ENCODE peak calls at places on chromosomes 6 and 20, in four cellular contexts. C is HepG2, I is K562, G is HCT116. Q is an unnamed sample.
A peak's percentile ranks its signal among the peaks of the same experiment; 100 is the strongest.

GRCh38 chr20:10939297-10939949 is 265.6 kb upstream of the JAG1 start:
- DNase-seq in I (no peak), C (no peak), G (no peak), Q (no peak)

GRCh38 chr20:11376998-11377397 is 540.7 kb upstream of the BTBD3 start:
- DNase-seq in G (no peak), I (no peak), C (no peak), Q (no peak)

GRCh38 chr6:20021795-20022194 is 184.6 kb downstream of the ID4 start:
- DNase-seq in C (no peak), I (no peak), G (no peak), Q (no peak)

GRCh38 chr6:140314675-140315074 is 940.2 kb upstream of the CITED2 start:
- DNase-seq in C (no peak), I (no peak), G (no peak), Q (no peak)

GRCh38 chr6:118509009-118509617 is 39.0 kb upstream of the PLN start:
- DNase-seq in C (peak; percentile 26), I (peak; percentile 11), G (peak; percentile 35), Q (peak; percentile 32)

GRCh38 chr6:36998723-36999466 is 6.6 kb upstream of the FGD2 start:
- DNase-seq in I (no peak), C (no peak), G (no peak), Q (no peak)

GRCh38 chr6:90284236-90284744 is 12.4 kb downstream of the BACH2 start:
- DNase-seq in G (peak; percentile 86), C (no peak), I (peak; percentile 31), Q (no peak)

GRCh38 chr6:107894821-107895396 is 63.1 kb downstream of the SEC63 start:
- DNase-seq in I (no peak), G (no peak), C (no peak), Q (no peak)

GRCh38 chr6:37502703-37503485 is 3.2 kb upstream of the CCDC167 start:
- DNase-seq in G (no peak), I (no peak), C (no peak), Q (no peak)

GRCh38 chr6:140441256-140441655 is 1066.8 kb upstream of the CITED2 start:
- DNase-seq in I (no peak), G (no peak), C (peak; percentile 46), Q (peak; percentile 18)

GRCh38 chr20:55057779-55058415 is 582.5 kb downstream of the DOK5 start:
- DNase-seq in G (no peak), C (no peak), I (no peak), Q (no peak)

GRCh38 chr6:28802417-28803336 is 121.1 kb downstream of the TRIM27 start:
- DNase-seq in I (peak; percentile 68), C (peak; percentile 62), G (peak; percentile 58), Q (peak; percentile 97)

DNA sequence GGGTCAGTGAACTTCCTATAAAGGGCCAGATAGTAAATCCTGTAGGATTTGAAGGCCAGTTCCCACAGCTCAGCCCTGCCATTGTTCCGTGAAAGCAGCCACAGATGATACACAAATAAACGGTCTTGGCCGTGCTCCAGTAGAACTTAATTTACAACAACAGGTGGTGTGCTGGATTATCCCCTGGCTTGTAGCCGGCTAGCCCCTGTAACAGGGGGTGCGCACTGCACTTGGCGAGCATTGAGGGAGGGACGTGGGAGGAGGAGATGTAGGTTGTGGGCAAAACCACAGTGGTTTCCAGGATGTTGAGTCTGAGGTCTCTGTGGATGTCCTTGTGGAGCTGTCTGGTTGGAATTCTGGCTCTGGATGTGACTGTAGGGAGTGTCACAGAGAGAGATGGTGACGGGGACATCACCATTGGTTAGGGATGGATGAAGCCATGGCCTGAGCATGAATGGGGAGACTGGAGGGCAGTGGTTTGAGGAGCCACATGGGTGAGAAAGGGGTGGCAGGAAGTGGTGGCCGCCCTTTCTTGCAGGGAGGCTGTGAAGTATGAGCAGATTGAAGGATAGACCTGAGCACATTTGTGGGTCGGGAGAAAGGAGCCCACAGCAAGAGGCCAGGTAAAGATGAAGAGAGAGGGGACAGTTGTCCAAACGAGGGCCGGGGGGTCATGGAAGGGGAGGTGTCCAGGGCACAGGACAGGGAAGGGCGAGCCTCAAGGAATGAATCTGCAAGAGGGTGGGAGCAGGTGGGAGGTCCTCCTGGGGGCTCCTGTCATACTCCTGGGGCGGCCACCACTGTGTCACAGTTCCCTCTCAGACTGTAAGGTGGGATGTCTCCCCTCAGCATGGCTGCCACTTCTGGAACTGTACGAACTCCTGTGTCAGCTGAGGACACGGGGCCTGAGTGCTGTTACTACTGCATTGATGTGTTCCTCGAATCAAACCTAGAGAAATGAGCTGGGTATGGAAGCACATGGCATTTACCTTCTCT is 53.6 kb downstream of the CDH26 start:
- DNase-seq in C (no peak), G (no peak), I (no peak), Q (no peak)
- TF ChIP-seq TCF7L2 in C (no peak), G (no peak), I (no peak), Q (no peak)

GRCh38 chr20:57375652-57376230 is 15.5 kb upstream of the RBM38 start:
- DNase-seq in C (no peak), I (no peak), G (no peak), Q (no peak)
- H3K27ac ChIP-seq in C (no peak overlapping the region), I (no peak overlapping the region), G (no peak overlapping the region), Q (no peak overlapping the region)

GRCh38 chr6:10413850-10414765 is 766 bp downstream of the TFAP2A start:
- DNase-seq in I (no peak), C (no peak), G (no peak), Q (no peak)

GRCh38 chr6:10411131-10411914 is 3.6 kb downstream of the TFAP2A start:
- DNase-seq in G (no peak), I (no peak), C (no peak), Q (no peak)

GRCh38 chr6:10412948-10413849 is 1.7 kb downstream of the TFAP2A start:
- DNase-seq in I (no peak), C (no peak), G (no peak), Q (no peak)

GRCh38 chr6:10411915-10412164 is 3.0 kb downstream of the TFAP2A start:
- DNase-seq in C (no peak), G (no peak), I (no peak), Q (no peak)

DNA sequence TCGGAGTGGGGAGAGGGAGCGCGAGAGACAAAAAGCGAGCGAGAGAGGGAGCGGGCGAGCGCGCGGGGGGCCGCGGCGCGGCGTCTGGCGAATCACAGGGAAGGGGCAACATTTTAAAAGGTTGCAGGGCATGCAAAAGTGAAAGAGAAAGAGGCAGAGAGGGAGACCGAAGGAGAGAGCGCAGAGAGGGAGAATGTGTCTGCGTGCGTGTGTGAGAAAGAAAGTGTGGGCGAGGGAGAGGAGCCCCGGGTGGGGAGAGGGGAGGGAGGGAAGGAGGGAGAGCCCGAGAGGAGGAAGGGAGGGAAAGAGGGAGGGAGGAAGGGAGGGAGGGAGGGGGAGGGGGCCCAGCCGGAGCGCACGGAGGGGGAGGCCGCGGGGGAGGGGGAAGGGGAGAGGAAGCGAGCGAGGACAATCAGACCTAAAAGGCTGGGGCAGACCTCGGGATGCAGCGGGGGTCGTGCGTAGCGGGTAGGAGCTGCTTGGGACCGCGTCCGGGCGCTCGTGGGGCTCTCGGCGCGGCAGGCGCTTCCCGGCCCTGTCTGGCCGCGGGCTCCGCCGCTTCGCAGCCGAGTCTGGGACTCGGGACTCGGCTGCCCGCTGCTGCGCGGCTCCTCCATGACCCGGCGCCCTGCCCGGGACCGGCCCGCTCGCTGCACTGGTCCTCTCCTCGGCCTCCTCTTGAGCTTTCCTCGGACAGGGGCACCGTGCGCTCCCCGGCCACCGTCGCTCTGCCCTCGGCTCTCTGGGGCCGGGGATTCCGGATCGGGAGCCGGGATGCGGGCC is 2.5 kb downstream of the TFAP2A start:
- DNase-seq in G (no peak), C (no peak), I (no peak), Q (no peak)
- TF ChIP-seq TCF7L2 in G (no peak), C (no peak), I (no peak), Q (no peak)

GRCh38 chr6:129055796-129056195 is 172.9 kb downstream of the LAMA2 start:
- DNase-seq in I (no peak), C (no peak), G (no peak), Q (no peak)
- H3K27ac ChIP-seq in I (no peak overlapping the region), C (no peak overlapping the region), G (no peak overlapping the region), Q (no peak overlapping the region)

GRCh38 chr20:2234788-2235187 is 61.0 kb upstream of the TGM3 start:
- DNase-seq in I (no peak), G (no peak), C (no peak), Q (no peak)
- TF ChIP-seq TCF7L2 in I (no peak), G (no peak), C (no peak), Q (no peak)

GRCh38 chr20:9409981-9410380 is 104.4 kb upstream of the LAMP5 start:
- DNase-seq in C (no peak), G (no peak), I (no peak), Q (no peak)

GRCh38 chr20:9411833-9412232 is 102.6 kb upstream of the LAMP5 start:
- DNase-seq in I (no peak), G (no peak), C (no peak), Q (no peak)

GRCh38 chr20:9408422-9409300 is 105.7 kb upstream of the LAMP5 start:
- DNase-seq in I (no peak), G (no peak), C (no peak), Q (no peak)

GRCh38 chr20:9409352-9409751 is 105.0 kb upstream of the LAMP5 start:
- DNase-seq in I (no peak), C (no peak), G (no peak), Q (no peak)

DNA sequence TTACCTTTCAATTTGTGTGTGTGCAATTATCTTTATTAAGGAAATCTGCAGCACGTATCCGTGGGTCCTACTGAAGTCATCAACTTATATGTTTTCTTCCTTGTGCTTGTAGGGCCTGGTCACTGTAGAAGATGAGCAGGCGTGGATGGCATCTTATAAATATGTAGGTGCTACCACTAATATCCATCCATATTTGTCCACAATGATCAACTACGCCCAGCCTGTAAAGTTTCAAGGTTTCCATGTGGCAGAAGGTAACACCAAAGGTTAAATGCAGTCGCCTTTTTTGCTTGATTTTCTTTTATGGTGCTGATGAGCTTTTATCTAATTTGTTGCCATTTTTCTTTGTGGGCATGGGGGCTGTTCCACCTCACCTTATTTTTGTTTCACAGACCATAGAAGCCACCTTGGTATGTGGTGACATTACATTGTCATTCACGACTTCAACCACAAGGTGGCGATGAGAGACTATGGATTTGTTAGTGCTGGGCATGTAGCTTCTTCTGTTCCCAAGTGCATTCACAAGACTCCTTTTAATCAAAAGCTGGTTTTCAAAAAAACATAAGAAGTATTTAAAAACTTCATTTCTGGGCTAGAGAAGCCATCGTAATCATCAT is 106.5 kb upstream of the LAMP5 start:
- DNase-seq in G (peak; percentile 54), C (peak; percentile 65), I (peak; percentile 51), Q (peak; percentile 71)
- H3K27ac ChIP-seq in G (no peak overlapping the region), C (no peak overlapping the region), I (no peak overlapping the region), Q (no peak overlapping the region)

GRCh38 chr20:12925214-12925755 is 83.5 kb upstream of the SPTLC3 start:
- DNase-seq in I (peak; percentile 19), C (peak; percentile 89), G (peak; percentile 19), Q (peak; percentile 41)
- TF ChIP-seq TCF7L2 in I (no peak), C (no peak), G (no peak), Q (no peak)

DNA sequence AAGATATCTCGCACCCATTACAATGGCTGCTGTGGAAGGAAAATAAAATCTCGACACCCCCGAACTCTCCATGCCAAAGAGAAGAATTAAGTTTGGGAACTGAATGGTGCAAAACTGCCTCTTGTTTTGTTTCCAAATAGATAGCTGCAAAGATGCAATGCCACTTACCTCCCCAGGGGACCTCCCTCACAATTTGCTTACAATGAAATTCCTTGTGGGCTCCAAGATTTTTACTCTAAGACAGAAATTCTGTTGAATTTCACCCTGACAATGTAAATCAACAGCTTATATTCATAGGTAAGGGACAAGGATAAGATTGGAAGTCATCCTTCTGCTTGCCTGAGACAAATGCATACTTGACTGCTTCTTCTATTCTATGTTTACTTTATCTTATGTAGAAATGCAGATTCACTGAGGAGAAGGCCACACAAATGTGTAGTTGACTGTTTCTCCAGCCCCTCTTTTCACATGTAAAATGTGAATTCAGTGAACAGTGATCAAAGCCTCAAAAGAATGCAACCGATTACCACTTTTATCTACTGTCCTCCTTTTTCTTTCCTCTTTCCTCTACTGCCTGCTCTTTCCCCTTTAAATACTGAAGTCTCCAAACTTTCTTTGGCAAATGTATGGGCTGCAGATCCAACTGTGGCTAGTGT is 36.6 kb downstream of the ADGRF4 start:
- DNase-seq in I (no peak), G (no peak), C (no peak), Q (no peak)
- H3K27ac ChIP-seq in I (no peak overlapping the region), G (no peak overlapping the region), C (no peak overlapping the region), Q (no peak overlapping the region)

Q was measured in Panc1.